ENCODE peak calls at places on chromosomes 16 and 17, in ten cellular contexts. M, S, Q, A, C, Z, H, V, K and R are unnamed samples.

GRCh38 chr17:77125432-77125901 is 15.3 kb upstream of the SEC14L1 start:
- DNase-seq in A (no peak), S (no peak), V (peak), M (no peak), Q (peak), C (no peak), Z (no peak), H (peak), K (no peak), R (peak)

GRCh38 chr16:1333149-1333812 is at the start of gene BAIAP3:
- DNase-seq in Z (peak), Q (no peak), K (peak), V (no peak), C (peak), A (no peak), S (no peak), H (peak), M (no peak), R (no peak)

GRCh38 chr16:87484487-87485331 is 8.1 kb downstream of the ZCCHC14 start:
- DNase-seq in Q (no peak), M (no peak), C (no peak), V (no peak), Z (no peak), S (no peak), H (no peak), K (no peak), A (no peak), R (no peak)

GRCh38 chr17:40499551-40500189 is 1.8 kb downstream of the TNS4 start:
- DNase-seq in A (peak), V (peak), H (peak), Q (no peak), M (peak), K (peak), Z (no peak), C (peak), S (no peak), R (no peak)

GRCh38 chr16:29231231-29231630 is 175.3 kb downstream of the NPIPB11 start:
- DNase-seq in A (no peak), K (no peak), Q (no peak), V (peak), C (no peak), S (no peak), Z (no peak), H (peak), M (no peak), R (no peak)

GRCh38 chr17:48023408-48024148 is 14.0 kb downstream of the COPZ2 start:
- DNase-seq in S (peak), Q (no peak), C (peak), K (peak), A (peak), M (peak), Z (peak), V (peak), H (peak), R (no peak)

GRCh38 chr17:66687570-66688284 is 147.2 kb upstream of the CACNG5 start:
- DNase-seq in Q (no peak), V (no peak), A (no peak), M (no peak), Z (no peak), H (no peak), K (peak), S (no peak), C (no peak), R (no peak)

GRCh38 chr17:73232587-73233373 is 28.9 kb downstream of the CPSF4L start:
- DNase-seq in M (peak), H (peak), K (peak), C (peak), Q (no peak), V (peak), Z (no peak), A (no peak), S (no peak), R (no peak)

GRCh38 chr16:53822936-53823529 is 119.1 kb downstream of the FTO start:
- DNase-seq in H (peak), M (no peak), V (peak), A (no peak), K (no peak), S (no peak), Z (no peak), Q (no peak), C (no peak), R (no peak)

GRCh38 chr16:12907670-12908233 is 6.4 kb downstream of the SHISA9 start:
- DNase-seq in A (no peak), Q (no peak), V (no peak), H (peak), Z (no peak), K (no peak), M (no peak), C (peak), S (no peak), R (no peak)

GRCh38 chr17:75288784-75289121 is 480 bp downstream of the SLC25A19 start:
- DNase-seq in H (no peak), A (no peak), K (peak), Q (no peak), M (no peak), S (no peak), Z (peak), C (peak), V (no peak), R (no peak)

GRCh38 chr17:29180788-29181160 is 576 bp upstream of the MYO18A start:
- DNase-seq in Q (no peak), V (no peak), Z (no peak), K (no peak), S (no peak), A (no peak), M (no peak), H (no peak), C (no peak), R (no peak)

GRCh38 chr17:27009087-27009486 is 284.8 kb upstream of the WSB1 start:
- DNase-seq in A (no peak), K (no peak), Z (no peak), S (no peak), M (no peak), V (no peak), Q (no peak), H (no peak), C (no peak), R (no peak)

GRCh38 chr17:7852262-7852670 is 2.6 kb upstream of the TMEM88 start:
- DNase-seq in Z (no peak), Q (no peak), H (no peak), M (no peak), V (no peak), C (no peak), K (no peak), S (no peak), A (peak), R (no peak)

GRCh38 chr17:76687278-76688164 is 23.2 kb downstream of the MXRA7 start:
- DNase-seq in M (no peak), Q (no peak), Z (no peak), K (no peak), C (no peak), H (peak), V (peak), S (no peak), A (peak), R (no peak)

GRCh38 chr17:75542728-75543336 is 17.3 kb downstream of the LLGL2 start:
- DNase-seq in C (no peak), M (no peak), A (no peak), K (peak), Z (no peak), Q (no peak), S (no peak), V (no peak), H (no peak), R (no peak)

GRCh38 chr16:67993207-67994036 is 5.9 kb downstream of the DPEP2 start:
- DNase-seq in V (peak), M (peak), C (peak), H (peak), K (peak), A (peak), Q (no peak), Z (peak), S (peak), R (peak)

GRCh38 chr17:28216032-28216431 is 103.0 kb upstream of the TMEM97 start:
- DNase-seq in A (no peak), Q (no peak), K (no peak), M (no peak), S (no peak), H (peak), C (no peak), V (no peak), Z (no peak), R (no peak)

GRCh38 chr16:66548868-66549267 is 1.1 kb downstream of the TK2 start:
- DNase-seq in S (no peak), Q (no peak), M (no peak), Z (no peak), C (no peak), K (no peak), A (no peak), V (no peak), H (no peak), R (no peak)
- H3K4me3 ChIP-seq in S (peak), Q (peak), M (peak), Z (peak), C (no peak), K (peak), A (peak), V (peak), H (peak), R (peak)

GRCh38 chr17:13537871-13538643 is 63.7 kb downstream of the HS3ST3A1 start:
- DNase-seq in S (no peak), V (no peak), C (no peak), K (no peak), Q (no peak), M (no peak), Z (no peak), A (no peak), H (no peak), R (no peak)
- H3K4me3 ChIP-seq in S (no peak), V (no peak), C (no peak), K (no peak), Q (no peak), M (no peak), Z (no peak), A (no peak), H (no peak), R (no peak)

GRCh38 chr16:18953535-18953934 is 27.3 kb upstream of the SMG1 start:
- DNase-seq in Q (no peak), V (no peak), C (no peak), Z (no peak), A (no peak), K (no peak), S (no peak), H (no peak), M (no peak), R (no peak)

GRCh38 chr16:18958621-18959578 is 24.8 kb upstream of the TMC7 start:
- DNase-seq in S (no peak), M (no peak), K (no peak), A (no peak), H (peak), Z (no peak), C (no peak), V (peak), Q (no peak), R (no peak)
- H3K4me3 ChIP-seq in S (no peak), M (no peak), K (no peak), A (no peak), H (no peak), Z (no peak), C (no peak), V (no peak), Q (no peak), R (no peak)

GRCh38 chr17:83012873-83013778 is 66.3 kb upstream of the METRNL start:
- DNase-seq in Q (peak), C (no peak), M (no peak), K (peak), H (no peak), V (peak), A (no peak), S (no peak), Z (no peak), R (peak)
- H3K4me3 ChIP-seq in Q (no peak), C (no peak), M (no peak), K (no peak), H (no peak), V (peak), A (no peak), S (no peak), Z (no peak), R (no peak)

GRCh38 chr16:73058221-73058615 is 10.3 kb upstream of the ZFHX3 start:
- DNase-seq in A (peak), C (no peak), K (no peak), H (peak), M (peak), S (no peak), V (peak), Z (no peak), Q (no peak), R (no peak)

GRCh38 chr16:73059779-73060178 is 11.9 kb upstream of the ZFHX3 start:
- DNase-seq in H (no peak), A (no peak), S (no peak), V (no peak), Z (no peak), M (no peak), Q (no peak), K (no peak), C (no peak), R (no peak)

GRCh38 chr16:73060948-73061495 is 13.1 kb upstream of the ZFHX3 start:
- DNase-seq in V (no peak), M (no peak), Z (no peak), Q (no peak), K (no peak), H (no peak), C (no peak), A (no peak), S (no peak), R (no peak)

GRCh38 chr16:73058616-73059409 is 10.9 kb upstream of the ZFHX3 start:
- DNase-seq in H (peak), A (peak), V (peak), K (no peak), C (peak), Q (no peak), S (no peak), Z (no peak), M (peak), R (no peak)

DNA sequence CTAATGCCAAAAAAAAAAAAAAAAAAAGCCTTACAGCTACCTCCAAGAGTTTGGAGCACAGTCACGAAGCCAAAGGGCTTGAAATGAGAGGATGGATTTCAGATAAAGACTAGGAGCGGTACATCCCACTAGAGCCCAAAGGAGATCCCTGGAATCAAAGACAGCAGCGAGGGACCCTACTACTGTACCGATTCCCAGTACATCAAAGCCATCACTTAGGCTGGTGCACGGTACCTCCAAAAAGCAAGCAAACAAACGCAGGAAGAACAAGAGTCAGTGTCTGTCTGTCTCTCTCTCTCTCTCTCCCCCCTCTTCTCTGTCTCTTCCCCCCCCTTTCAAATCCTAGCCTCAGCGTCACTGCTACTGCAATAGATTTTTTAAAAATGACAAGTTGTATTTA is 12.3 kb upstream of the ZFHX3 start:
- DNase-seq in S (no peak), C (no peak), H (no peak), V (no peak), M (no peak), K (no peak), A (no peak), Z (no peak), Q (no peak), R (no peak)
- H3K4me3 ChIP-seq in S (peak), C (no peak), H (no peak), V (peak), M (no peak), K (no peak), A (no peak), Z (no peak), Q (no peak), R (peak)

DNA sequence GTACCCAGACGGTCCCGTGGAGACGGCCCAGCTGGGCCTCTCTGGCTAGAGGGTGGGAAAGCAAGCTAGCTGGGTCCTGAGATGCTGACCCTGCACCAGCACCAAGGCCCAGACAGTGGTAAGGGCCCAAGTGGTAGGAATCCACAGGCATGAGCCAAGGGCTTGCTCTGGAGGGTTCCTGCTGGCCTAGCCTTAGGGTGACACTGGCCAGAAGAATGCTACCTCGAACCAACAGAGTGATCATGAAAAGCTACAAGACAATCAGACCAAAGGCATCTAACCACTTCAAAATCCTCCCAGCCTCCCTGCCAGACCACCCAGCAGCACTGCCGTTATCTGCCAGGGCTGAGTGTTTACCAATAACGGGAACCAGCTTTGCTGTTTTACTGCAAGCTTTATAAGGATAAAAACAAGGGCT is 13.2 kb downstream of the HIC1 start:
- DNase-seq in C (no peak), Q (peak), A (no peak), H (peak), K (no peak), Z (no peak), M (no peak), S (no peak), V (peak), R (no peak)
- H3K4me3 ChIP-seq in C (no peak), Q (no peak), A (no peak), H (no peak), K (no peak), Z (no peak), M (no peak), S (no peak), V (no peak), R (no peak)

GRCh38 chr16:85918436-85918835 is 19.5 kb downstream of the IRF8 start:
- DNase-seq in H (no peak), Z (no peak), S (peak), V (no peak), C (no peak), K (no peak), Q (no peak), A (no peak), M (no peak), R (no peak)
- H3K4me3 ChIP-seq in H (no peak), Z (no peak), S (no peak), V (no peak), C (no peak), K (no peak), Q (no peak), A (no peak), M (no peak), R (no peak)

GRCh38 chr16:2966803-2967184 is 2.4 kb upstream of the PAQR4 start:
- DNase-seq in Q (no peak), Z (no peak), S (no peak), H (peak), A (no peak), K (peak), M (peak), V (no peak), C (no peak), R (no peak)
- H3K4me3 ChIP-seq in Q (no peak), Z (no peak), S (no peak), H (no peak), A (no peak), K (peak), M (peak), V (no peak), C (no peak), R (no peak)

DNA sequence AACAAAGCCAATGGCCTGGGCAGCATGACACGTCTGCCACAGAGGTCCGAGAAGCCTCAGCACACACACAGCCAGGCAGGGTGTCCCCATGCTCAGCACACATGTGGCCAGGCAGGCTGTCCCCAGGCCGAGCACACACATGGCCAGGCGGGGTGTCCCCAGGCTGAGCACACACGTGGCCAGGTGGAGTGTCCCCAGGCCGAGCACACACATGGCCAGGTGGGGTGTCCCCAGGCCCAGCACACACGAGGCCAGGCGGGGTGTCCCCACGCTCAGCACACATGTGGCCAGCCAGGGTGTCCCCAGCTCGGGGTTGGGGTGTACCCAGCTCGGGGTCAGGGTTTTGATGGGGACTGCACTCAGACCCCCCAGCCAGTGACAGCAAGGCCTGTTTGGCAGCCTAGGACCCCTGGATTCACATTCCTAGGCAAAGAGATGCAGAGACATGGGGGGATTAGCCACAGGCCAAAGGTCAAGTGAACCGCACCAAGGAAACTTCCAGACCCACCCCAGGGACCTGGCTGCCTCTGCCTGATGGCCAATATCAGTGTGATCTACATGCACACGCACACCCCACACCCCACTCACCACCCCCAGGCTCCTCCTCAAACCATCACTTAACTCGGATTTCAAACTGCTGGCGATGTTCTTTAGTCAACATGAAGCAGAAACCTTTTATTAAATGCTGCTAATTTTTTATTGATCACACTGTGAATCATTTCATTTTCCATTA is 111.5 kb downstream of the ZNF423 start:
- DNase-seq in Z (no peak), Q (no peak), H (no peak), C (no peak), S (no peak), V (no peak), M (peak), K (no peak), A (no peak), R (no peak)
- H3K4me3 ChIP-seq in Z (no peak), Q (no peak), H (no peak), C (no peak), S (no peak), V (no peak), M (no peak), K (no peak), A (no peak), R (no peak)

DNA sequence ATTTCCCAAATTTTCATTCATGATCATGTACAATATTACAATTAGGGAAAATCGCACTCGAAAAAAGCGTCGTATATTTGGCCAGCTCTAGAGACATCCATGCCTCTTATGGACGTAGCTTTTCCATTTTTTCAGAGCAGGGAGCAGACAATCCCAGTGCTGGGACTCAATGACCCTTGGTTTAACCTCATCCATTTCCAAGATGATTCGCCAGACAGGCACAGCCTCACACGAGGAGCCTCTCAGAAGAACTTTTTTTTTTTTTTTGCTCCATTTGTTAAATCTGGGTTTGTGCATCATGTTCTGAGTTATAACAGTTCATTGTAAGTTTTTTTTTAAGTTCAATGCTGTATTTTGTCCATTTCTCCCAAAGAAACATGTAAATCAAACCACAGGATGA is 92.1 kb downstream of the ZDHHC7 start:
- DNase-seq in C (no peak), Q (no peak), S (no peak), A (no peak), M (no peak), Z (no peak), K (no peak), V (peak), H (peak), R (no peak)
- H3K4me3 ChIP-seq in C (no peak), Q (no peak), S (no peak), A (no peak), M (no peak), Z (no peak), K (no peak), V (no peak), H (no peak), R (no peak)